ENCODE peak calls at places on chromosomes 1 and 21, in seven cellular contexts. One of them, this sample, is unnamed.

GRCh38 chr21:39527067-39527595 is 75.4 kb downstream of the SH3BGR start:
- DNase-seq in OCI-M1: no peak
- DNase-seq in stimulated activated CD4-positive, alpha-beta T cell treated with anti-CD3 and anti-CD28 coated beads, Interleukin-1b, Interleukin-23, amount 100 ng/mL, for 48 hours: no peak
- DNase-seq in MCF 10A: no peak
- DNase-seq in right atrium auricular region: no peak
- DNase-seq in GM19239: no peak
- DNase-seq in RCC 7860: no peak
- DNase-seq in this sample: no peak

GRCh38 chr1:22289251-22289995 is 146.5 kb upstream of the WNT4 start:
- DNase-seq in GM19239: no peak
- DNase-seq in MCF 10A: no peak
- DNase-seq in RCC 7860: no peak
- DNase-seq in OCI-M1: no peak
- DNase-seq in stimulated activated CD4-positive, alpha-beta T cell treated with anti-CD3 and anti-CD28 coated beads, Interleukin-1b, Interleukin-23, amount 100 ng/mL, for 48 hours: no peak
- DNase-seq in right atrium auricular region: no peak
- DNase-seq in this sample: no peak

GRCh38 chr21:39348040-39348354 is 891 bp downstream of the HMGN1 start:
- DNase-seq in right atrium auricular region: no peak
- DNase-seq in OCI-M1: no peak
- DNase-seq in MCF 10A: no peak
- DNase-seq in stimulated activated CD4-positive, alpha-beta T cell treated with anti-CD3 and anti-CD28 coated beads, Interleukin-1b, Interleukin-23, amount 100 ng/mL, for 48 hours: no peak
- DNase-seq in RCC 7860: no peak
- DNase-seq in GM19239: no peak
- DNase-seq in this sample: no peak

GRCh38 chr1:218498061-218498938 is 153.2 kb downstream of the TGFB2 start:
- DNase-seq in right atrium auricular region: no peak
- DNase-seq in OCI-M1: no peak
- DNase-seq in stimulated activated CD4-positive, alpha-beta T cell treated with anti-CD3 and anti-CD28 coated beads, Interleukin-1b, Interleukin-23, amount 100 ng/mL, for 48 hours: no peak
- DNase-seq in MCF 10A: peak
- DNase-seq in GM19239: no peak
- DNase-seq in RCC 7860: peak
- DNase-seq in this sample: no peak

GRCh38 chr1:84061336-84061735 is 62.4 kb upstream of the TTLL7 start:
- DNase-seq in MCF 10A: no peak
- DNase-seq in RCC 7860: no peak
- DNase-seq in OCI-M1: no peak
- DNase-seq in stimulated activated CD4-positive, alpha-beta T cell treated with anti-CD3 and anti-CD28 coated beads, Interleukin-1b, Interleukin-23, amount 100 ng/mL, for 48 hours: no peak
- DNase-seq in GM19239: no peak
- DNase-seq in right atrium auricular region: no peak
- DNase-seq in this sample: no peak

GRCh38 chr1:226862900-226863299 is 7.5 kb upstream of the PSEN2 start:
- DNase-seq in right atrium auricular region: peak
- DNase-seq in stimulated activated CD4-positive, alpha-beta T cell treated with anti-CD3 and anti-CD28 coated beads, Interleukin-1b, Interleukin-23, amount 100 ng/mL, for 48 hours: no peak
- DNase-seq in OCI-M1: peak
- DNase-seq in GM19239: no peak
- DNase-seq in MCF 10A: peak
- DNase-seq in RCC 7860: no peak
- DNase-seq in this sample: no peak

GRCh38 chr1:211589782-211590721 is 11.1 kb upstream of the SLC30A1 start:
- DNase-seq in GM19239: no peak
- DNase-seq in RCC 7860: peak
- DNase-seq in OCI-M1: peak
- DNase-seq in right atrium auricular region: peak
- DNase-seq in MCF 10A: peak
- DNase-seq in stimulated activated CD4-positive, alpha-beta T cell treated with anti-CD3 and anti-CD28 coated beads, Interleukin-1b, Interleukin-23, amount 100 ng/mL, for 48 hours: no peak
- DNase-seq in this sample: no peak

GRCh38 chr1:40197656-40198055 is 36.5 kb downstream of the RLF start:
- DNase-seq in MCF 10A: no peak
- DNase-seq in GM19239: no peak
- DNase-seq in RCC 7860: no peak
- DNase-seq in OCI-M1: peak
- DNase-seq in right atrium auricular region: no peak
- DNase-seq in stimulated activated CD4-positive, alpha-beta T cell treated with anti-CD3 and anti-CD28 coated beads, Interleukin-1b, Interleukin-23, amount 100 ng/mL, for 48 hours: no peak
- DNase-seq in this sample: no peak

GRCh38 chr1:51622455-51622913 is 5.6 kb downstream of the OSBPL9 start:
- DNase-seq in RCC 7860: peak
- DNase-seq in OCI-M1: peak
- DNase-seq in MCF 10A: peak
- DNase-seq in stimulated activated CD4-positive, alpha-beta T cell treated with anti-CD3 and anti-CD28 coated beads, Interleukin-1b, Interleukin-23, amount 100 ng/mL, for 48 hours: peak
- DNase-seq in GM19239: no peak
- DNase-seq in right atrium auricular region: peak
- DNase-seq in this sample: peak

GRCh38 chr1:223657978-223658377 is 7.5 kb downstream of the CAPN8 start:
- DNase-seq in stimulated activated CD4-positive, alpha-beta T cell treated with anti-CD3 and anti-CD28 coated beads, Interleukin-1b, Interleukin-23, amount 100 ng/mL, for 48 hours: no peak
- DNase-seq in RCC 7860: no peak
- DNase-seq in GM19239: no peak
- DNase-seq in OCI-M1: no peak
- DNase-seq in right atrium auricular region: no peak
- DNase-seq in MCF 10A: no peak
- DNase-seq in this sample: no peak

GRCh38 chr1:166164995-166165660 is 1.7 kb downstream of the FAM78B start:
- DNase-seq in GM19239: no peak
- DNase-seq in MCF 10A: peak
- DNase-seq in OCI-M1: no peak
- DNase-seq in RCC 7860: no peak
- DNase-seq in right atrium auricular region: peak
- DNase-seq in stimulated activated CD4-positive, alpha-beta T cell treated with anti-CD3 and anti-CD28 coated beads, Interleukin-1b, Interleukin-23, amount 100 ng/mL, for 48 hours: no peak
- DNase-seq in this sample: no peak

GRCh38 chr1:192951961-192952460 is 107.1 kb downstream of the UCHL5 start:
- DNase-seq in OCI-M1: peak
- DNase-seq in right atrium auricular region: no peak
- DNase-seq in MCF 10A: peak
- DNase-seq in RCC 7860: peak
- DNase-seq in stimulated activated CD4-positive, alpha-beta T cell treated with anti-CD3 and anti-CD28 coated beads, Interleukin-1b, Interleukin-23, amount 100 ng/mL, for 48 hours: no peak
- DNase-seq in GM19239: no peak
- DNase-seq in this sample: peak

GRCh38 chr21:17514124-17514481 is 1.3 kb downstream of the CXADR start:
- DNase-seq in OCI-M1: no peak
- DNase-seq in MCF 10A: peak
- DNase-seq in GM19239: no peak
- DNase-seq in stimulated activated CD4-positive, alpha-beta T cell treated with anti-CD3 and anti-CD28 coated beads, Interleukin-1b, Interleukin-23, amount 100 ng/mL, for 48 hours: no peak
- DNase-seq in RCC 7860: no peak
- DNase-seq in right atrium auricular region: no peak
- DNase-seq in this sample: no peak

GRCh38 chr1:188372821-188373220 is 1544.1 kb downstream of the PLA2G4A start:
- DNase-seq in MCF 10A: no peak
- DNase-seq in OCI-M1: peak
- DNase-seq in GM19239: no peak
- DNase-seq in stimulated activated CD4-positive, alpha-beta T cell treated with anti-CD3 and anti-CD28 coated beads, Interleukin-1b, Interleukin-23, amount 100 ng/mL, for 48 hours: no peak
- DNase-seq in right atrium auricular region: no peak
- DNase-seq in RCC 7860: no peak
- DNase-seq in this sample: no peak

GRCh38 chr1:47681735-47682134 is 243.9 kb downstream of the FOXD2 start:
- DNase-seq in right atrium auricular region: peak
- DNase-seq in GM19239: no peak
- DNase-seq in stimulated activated CD4-positive, alpha-beta T cell treated with anti-CD3 and anti-CD28 coated beads, Interleukin-1b, Interleukin-23, amount 100 ng/mL, for 48 hours: no peak
- DNase-seq in RCC 7860: no peak
- DNase-seq in OCI-M1: no peak
- DNase-seq in MCF 10A: no peak
- DNase-seq in this sample: no peak

GRCh38 chr1:221621683-221622082 is 120.2 kb downstream of the DUSP10 start:
- DNase-seq in right atrium auricular region: no peak
- DNase-seq in RCC 7860: no peak
- DNase-seq in GM19239: no peak
- DNase-seq in stimulated activated CD4-positive, alpha-beta T cell treated with anti-CD3 and anti-CD28 coated beads, Interleukin-1b, Interleukin-23, amount 100 ng/mL, for 48 hours: no peak
- DNase-seq in MCF 10A: no peak
- DNase-seq in OCI-M1: no peak
- DNase-seq in this sample: no peak

GRCh38 chr1:183619719-183620118 is 15.9 kb downstream of the ARPC5 start:
- DNase-seq in GM19239: no peak
- DNase-seq in stimulated activated CD4-positive, alpha-beta T cell treated with anti-CD3 and anti-CD28 coated beads, Interleukin-1b, Interleukin-23, amount 100 ng/mL, for 48 hours: no peak
- DNase-seq in OCI-M1: no peak
- DNase-seq in RCC 7860: no peak
- DNase-seq in right atrium auricular region: no peak
- DNase-seq in MCF 10A: no peak
- DNase-seq in this sample: no peak

GRCh38 chr1:228647523-228648444 is 87.5 kb upstream of the RHOU start:
- DNase-seq in stimulated activated CD4-positive, alpha-beta T cell treated with anti-CD3 and anti-CD28 coated beads, Interleukin-1b, Interleukin-23, amount 100 ng/mL, for 48 hours: peak
- DNase-seq in GM19239: no peak
- DNase-seq in OCI-M1: no peak
- DNase-seq in RCC 7860: peak
- DNase-seq in MCF 10A: peak
- DNase-seq in right atrium auricular region: no peak
- DNase-seq in this sample: peak

GRCh38 chr1:6962956-6963915 is 178.0 kb downstream of the CAMTA1 start:
- DNase-seq in right atrium auricular region: peak
- DNase-seq in OCI-M1: peak
- DNase-seq in MCF 10A: no peak
- DNase-seq in GM19239: no peak
- DNase-seq in stimulated activated CD4-positive, alpha-beta T cell treated with anti-CD3 and anti-CD28 coated beads, Interleukin-1b, Interleukin-23, amount 100 ng/mL, for 48 hours: peak
- DNase-seq in RCC 7860: no peak
- DNase-seq in this sample: no peak

GRCh38 chr1:192607836-192608235 is 28.1 kb upstream of the RGS13 start:
- DNase-seq in right atrium auricular region: no peak
- DNase-seq in OCI-M1: peak
- DNase-seq in stimulated activated CD4-positive, alpha-beta T cell treated with anti-CD3 and anti-CD28 coated beads, Interleukin-1b, Interleukin-23, amount 100 ng/mL, for 48 hours: no peak
- DNase-seq in RCC 7860: no peak
- DNase-seq in MCF 10A: no peak
- DNase-seq in GM19239: no peak
- DNase-seq in this sample: no peak

GRCh38 chr1:26164036-26164927 is 4.5 kb downstream of the C1orf232 start:
- DNase-seq in stimulated activated CD4-positive, alpha-beta T cell treated with anti-CD3 and anti-CD28 coated beads, Interleukin-1b, Interleukin-23, amount 100 ng/mL, for 48 hours: peak
- DNase-seq in OCI-M1: peak
- DNase-seq in GM19239: no peak
- DNase-seq in MCF 10A: no peak
- DNase-seq in RCC 7860: no peak
- DNase-seq in right atrium auricular region: no peak
- DNase-seq in this sample: no peak

GRCh38 chr1:62782197-62782886 is 1.6 kb upstream of the ATG4C start:
- DNase-seq in OCI-M1: peak
- DNase-seq in MCF 10A: peak
- DNase-seq in GM19239: no peak
- DNase-seq in RCC 7860: no peak
- DNase-seq in right atrium auricular region: no peak
- DNase-seq in stimulated activated CD4-positive, alpha-beta T cell treated with anti-CD3 and anti-CD28 coated beads, Interleukin-1b, Interleukin-23, amount 100 ng/mL, for 48 hours: no peak
- DNase-seq in this sample: no peak

GRCh38 chr1:36095760-36096405 is 7.2 kb downstream of the ADPRS start:
- DNase-seq in OCI-M1: no peak
- DNase-seq in GM19239: no peak
- DNase-seq in stimulated activated CD4-positive, alpha-beta T cell treated with anti-CD3 and anti-CD28 coated beads, Interleukin-1b, Interleukin-23, amount 100 ng/mL, for 48 hours: no peak
- DNase-seq in RCC 7860: no peak
- DNase-seq in MCF 10A: no peak
- DNase-seq in right atrium auricular region: no peak
- DNase-seq in this sample: no peak

GRCh38 chr1:33348676-33349080 is 27.8 kb upstream of the A3GALT2 start:
- DNase-seq in right atrium auricular region: peak
- DNase-seq in OCI-M1: no peak
- DNase-seq in stimulated activated CD4-positive, alpha-beta T cell treated with anti-CD3 and anti-CD28 coated beads, Interleukin-1b, Interleukin-23, amount 100 ng/mL, for 48 hours: peak
- DNase-seq in GM19239: no peak
- DNase-seq in RCC 7860: peak
- DNase-seq in MCF 10A: no peak
- DNase-seq in this sample: no peak

This sample was measured in keratinocyte.